ENCODE peak calls at places on chromosomes 5 and 9, in five cellular contexts. One of them, this sample, is unnamed.

GRCh38 chr9:110179734-110180133 is 28.2 kb downstream of the C9orf152 start:
- DNase-seq in SK-N-SH: no peak
- DNase-seq in fibroblast of lung: peak
- DNase-seq in stomach: no peak
- DNase-seq in CD8-positive, alpha-beta T cell: no peak
- DNase-seq in this sample: no peak

GRCh38 chr9:136532799-136533774 is 12.8 kb downstream of the NOTCH1 start:
- DNase-seq in stomach: no peak
- DNase-seq in CD8-positive, alpha-beta T cell: peak
- DNase-seq in SK-N-SH: no peak
- DNase-seq in fibroblast of lung: no peak
- DNase-seq in this sample: no peak

GRCh38 chr5:100576217-100576751 is 41.1 kb downstream of the FAM174A start:
- DNase-seq in fibroblast of lung: no peak
- DNase-seq in stomach: no peak
- DNase-seq in CD8-positive, alpha-beta T cell: no peak
- DNase-seq in SK-N-SH: no peak
- DNase-seq in this sample: no peak

GRCh38 chr9:111599092-111599947 is at the start of gene PTGR1:
- DNase-seq in CD8-positive, alpha-beta T cell: peak
- DNase-seq in stomach: peak
- DNase-seq in SK-N-SH: peak
- DNase-seq in fibroblast of lung: peak
- DNase-seq in this sample: peak

GRCh38 chr5:114362197-114362976 is 517 bp downstream of the KCNN2 start:
- DNase-seq in CD8-positive, alpha-beta T cell: no peak
- DNase-seq in stomach: no peak
- DNase-seq in SK-N-SH: peak
- DNase-seq in fibroblast of lung: peak
- DNase-seq in this sample: peak

GRCh38 chr5:160209917-160210316 is 19.4 kb upstream of the FABP6 start:
- DNase-seq in fibroblast of lung: no peak
- DNase-seq in CD8-positive, alpha-beta T cell: no peak
- DNase-seq in SK-N-SH: no peak
- DNase-seq in stomach: no peak
- DNase-seq in this sample: no peak

GRCh38 chr9:136380381-136380780 is 6.9 kb upstream of the CARD9 start:
- DNase-seq in CD8-positive, alpha-beta T cell: no peak
- DNase-seq in stomach: no peak
- DNase-seq in fibroblast of lung: no peak
- DNase-seq in SK-N-SH: no peak
- DNase-seq in this sample: no peak

GRCh38 chr5:34832568-34832967 is 6.4 kb upstream of the TTC23L start:
- DNase-seq in CD8-positive, alpha-beta T cell: no peak
- DNase-seq in SK-N-SH: no peak
- DNase-seq in fibroblast of lung: no peak
- DNase-seq in stomach: no peak
- DNase-seq in this sample: no peak

GRCh38 chr5:39519566-39520231 is 94.9 kb upstream of the DAB2 start:
- DNase-seq in SK-N-SH: no peak
- DNase-seq in CD8-positive, alpha-beta T cell: no peak
- DNase-seq in fibroblast of lung: peak
- DNase-seq in stomach: no peak
- DNase-seq in this sample: no peak

GRCh38 chr9:134404376-134405358 is 78.4 kb downstream of the RXRA start:
- DNase-seq in stomach: no peak
- DNase-seq in CD8-positive, alpha-beta T cell: no peak
- DNase-seq in SK-N-SH: no peak
- DNase-seq in fibroblast of lung: no peak
- DNase-seq in this sample: no peak

GRCh38 chr9:33748633-33749304 is 46.6 kb upstream of the PRSS3 start:
- DNase-seq in fibroblast of lung: no peak
- DNase-seq in CD8-positive, alpha-beta T cell: peak
- DNase-seq in SK-N-SH: no peak
- DNase-seq in stomach: no peak
- DNase-seq in this sample: no peak

GRCh38 chr5:78597858-78598415 is 50.6 kb downstream of the LHFPL2 start:
- DNase-seq in SK-N-SH: no peak
- DNase-seq in stomach: no peak
- DNase-seq in fibroblast of lung: peak
- DNase-seq in CD8-positive, alpha-beta T cell: no peak
- DNase-seq in this sample: no peak

GRCh38 chr5:69341520-69342161 is 9.0 kb upstream of the CCDC125 start:
- DNase-seq in CD8-positive, alpha-beta T cell: no peak
- DNase-seq in fibroblast of lung: no peak
- DNase-seq in SK-N-SH: no peak
- DNase-seq in stomach: no peak
- DNase-seq in this sample: no peak

GRCh38 chr9:110255064-110255416 is 1.3 kb downstream of the TXN start:
- DNase-seq in fibroblast of lung: no peak
- DNase-seq in SK-N-SH: peak
- DNase-seq in stomach: no peak
- DNase-seq in CD8-positive, alpha-beta T cell: no peak
- DNase-seq in this sample: no peak

GRCh38 chr5:176178789-176179188 is 59.4 kb upstream of the SIMC1 start:
- DNase-seq in SK-N-SH: no peak
- DNase-seq in fibroblast of lung: no peak
- DNase-seq in stomach: no peak
- DNase-seq in CD8-positive, alpha-beta T cell: no peak
- DNase-seq in this sample: peak

GRCh38 chr5:51632794-51633193 is 249.5 kb downstream of the ISL1 start:
- DNase-seq in stomach: peak
- DNase-seq in fibroblast of lung: peak
- DNase-seq in SK-N-SH: no peak
- DNase-seq in CD8-positive, alpha-beta T cell: no peak
- DNase-seq in this sample: no peak

GRCh38 chr9:99272866-99273265 is 50.8 kb downstream of the SEC61B start:
- DNase-seq in CD8-positive, alpha-beta T cell: no peak
- DNase-seq in fibroblast of lung: no peak
- DNase-seq in SK-N-SH: no peak
- DNase-seq in stomach: no peak
- DNase-seq in this sample: no peak

GRCh38 chr9:326667-327066 is 112.0 kb downstream of the DOCK8 start:
- DNase-seq in SK-N-SH: no peak
- DNase-seq in CD8-positive, alpha-beta T cell: no peak
- DNase-seq in fibroblast of lung: no peak
- DNase-seq in stomach: no peak
- DNase-seq in this sample: no peak

DNA sequence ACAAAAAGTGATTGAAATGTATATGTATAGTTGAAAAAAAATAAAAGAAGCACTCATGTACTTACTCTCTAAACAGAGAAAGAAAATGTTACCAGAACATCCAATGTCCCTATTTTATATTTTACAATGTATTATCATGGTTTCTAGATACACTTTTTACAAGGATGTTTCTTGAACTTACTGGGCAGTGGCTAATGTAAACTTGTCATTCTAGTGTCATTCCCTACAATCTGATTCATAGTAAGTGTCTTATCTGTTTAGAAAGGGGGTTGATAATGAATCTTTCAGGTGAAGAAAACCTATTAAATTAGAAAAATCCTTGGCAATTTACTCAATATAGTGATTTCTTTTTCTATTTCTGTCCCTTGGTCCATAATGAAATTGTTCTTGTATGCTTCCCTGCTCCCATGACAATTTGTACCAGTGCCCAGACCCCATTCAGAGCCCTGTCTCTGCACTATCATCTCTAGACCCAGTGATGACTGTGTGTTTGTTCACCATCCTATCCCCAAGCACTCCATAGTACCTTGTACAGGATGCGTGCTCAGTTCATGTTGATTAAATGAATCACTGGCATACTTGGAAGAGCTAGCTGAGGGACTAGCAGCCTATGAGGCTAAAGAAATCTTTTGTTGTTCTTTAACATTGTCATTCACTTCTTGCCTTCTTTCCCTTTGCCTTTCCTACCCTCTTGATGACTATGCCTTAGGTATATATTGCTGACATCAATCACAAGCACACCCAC is 101.2 kb downstream of the HMHB1 start:
- DNase-seq in stomach: no peak
- DNase-seq in SK-N-SH: no peak
- DNase-seq in CD8-positive, alpha-beta T cell: no peak
- DNase-seq in fibroblast of lung: peak
- DNase-seq in this sample: no peak
- H3K27ac ChIP-seq in stomach: no peak
- H3K27ac ChIP-seq in SK-N-SH: no peak
- H3K27ac ChIP-seq in CD8-positive, alpha-beta T cell: no peak
- H3K27ac ChIP-seq in fibroblast of lung: no peak
- H3K27ac ChIP-seq in this sample: no peak

GRCh38 chr9:86638109-86638508 is 283.9 kb upstream of the TUT7 start:
- DNase-seq in fibroblast of lung: no peak
- DNase-seq in SK-N-SH: no peak
- DNase-seq in stomach: no peak
- DNase-seq in CD8-positive, alpha-beta T cell: no peak
- DNase-seq in this sample: no peak

GRCh38 chr9:86636614-86637013 is 282.4 kb upstream of the TUT7 start:
- DNase-seq in CD8-positive, alpha-beta T cell: no peak
- DNase-seq in SK-N-SH: no peak
- DNase-seq in stomach: no peak
- DNase-seq in fibroblast of lung: no peak
- DNase-seq in this sample: no peak

GRCh38 chr9:86639287-86639686 is 285.1 kb upstream of the TUT7 start:
- DNase-seq in SK-N-SH: no peak
- DNase-seq in CD8-positive, alpha-beta T cell: no peak
- DNase-seq in fibroblast of lung: no peak
- DNase-seq in stomach: no peak
- DNase-seq in this sample: no peak

GRCh38 chr9:86636051-86636450 is 281.8 kb upstream of the TUT7 start:
- DNase-seq in CD8-positive, alpha-beta T cell: no peak
- DNase-seq in stomach: no peak
- DNase-seq in SK-N-SH: no peak
- DNase-seq in fibroblast of lung: no peak
- DNase-seq in this sample: no peak

GRCh38 chr9:86637515-86637914 is 283.3 kb upstream of the TUT7 start:
- DNase-seq in stomach: peak
- DNase-seq in CD8-positive, alpha-beta T cell: no peak
- DNase-seq in fibroblast of lung: peak
- DNase-seq in SK-N-SH: peak
- DNase-seq in this sample: peak
- TF ChIP-seq CTCF in stomach: peak
- TF ChIP-seq CTCF in CD8-positive, alpha-beta T cell: no peak
- TF ChIP-seq CTCF in fibroblast of lung: peak
- TF ChIP-seq CTCF in SK-N-SH: peak
- TF ChIP-seq CTCF in this sample: peak

GRCh38 chr5:153552886-153553285 is 62.4 kb downstream of the GRIA1 start:
- DNase-seq in fibroblast of lung: peak
- DNase-seq in SK-N-SH: no peak
- DNase-seq in CD8-positive, alpha-beta T cell: no peak
- DNase-seq in stomach: no peak
- DNase-seq in this sample: no peak

GRCh38 chr5:153555420-153556114 is 65.1 kb downstream of the GRIA1 start:
- DNase-seq in stomach: no peak
- DNase-seq in SK-N-SH: no peak
- DNase-seq in fibroblast of lung: no peak
- DNase-seq in CD8-positive, alpha-beta T cell: no peak
- DNase-seq in this sample: no peak

GRCh38 chr5:153546566-153546965 is 56.1 kb downstream of the GRIA1 start:
- DNase-seq in CD8-positive, alpha-beta T cell: no peak
- DNase-seq in fibroblast of lung: peak
- DNase-seq in SK-N-SH: no peak
- DNase-seq in stomach: no peak
- DNase-seq in this sample: no peak

GRCh38 chr5:153551537-153552079 is 61.1 kb downstream of the GRIA1 start:
- DNase-seq in CD8-positive, alpha-beta T cell: no peak
- DNase-seq in stomach: no peak
- DNase-seq in fibroblast of lung: peak
- DNase-seq in SK-N-SH: peak
- DNase-seq in this sample: no peak
- H3K27ac ChIP-seq in CD8-positive, alpha-beta T cell: no peak
- H3K27ac ChIP-seq in stomach: no peak
- H3K27ac ChIP-seq in fibroblast of lung: peak
- H3K27ac ChIP-seq in SK-N-SH: peak
- H3K27ac ChIP-seq in this sample: no peak

GRCh38 chr5:150640311-150641005 is at the start of gene SYNPO:
- DNase-seq in stomach: peak
- DNase-seq in fibroblast of lung: peak
- DNase-seq in CD8-positive, alpha-beta T cell: no peak
- DNase-seq in SK-N-SH: peak
- DNase-seq in this sample: no peak
- TF ChIP-seq CTCF in stomach: no peak
- TF ChIP-seq CTCF in fibroblast of lung: no peak
- TF ChIP-seq CTCF in CD8-positive, alpha-beta T cell: no peak
- TF ChIP-seq CTCF in SK-N-SH: peak
- TF ChIP-seq CTCF in this sample: no peak

DNA sequence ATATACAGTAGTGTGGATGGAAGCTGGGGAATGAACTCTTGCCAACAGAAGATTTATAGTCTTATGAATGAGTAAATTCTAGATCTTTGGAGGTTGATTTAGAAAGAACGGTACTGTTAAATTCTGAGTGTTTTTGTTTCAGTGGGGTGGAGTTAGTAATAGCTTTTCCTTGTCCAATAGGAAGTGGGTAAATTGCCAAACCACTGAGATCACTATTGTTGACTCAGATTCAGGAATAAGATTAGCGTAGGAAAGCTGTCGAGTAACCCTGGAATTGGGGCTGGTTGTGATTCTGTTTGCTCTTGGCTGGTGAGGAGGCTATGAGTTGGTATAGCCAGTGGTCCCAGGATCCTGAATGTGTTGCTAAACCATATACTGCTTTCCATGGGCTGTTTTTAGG is 155.6 kb downstream of the ARHGAP26 start:
- DNase-seq in CD8-positive, alpha-beta T cell: no peak
- DNase-seq in stomach: no peak
- DNase-seq in fibroblast of lung: peak
- DNase-seq in SK-N-SH: no peak
- DNase-seq in this sample: no peak
- H3K27ac ChIP-seq in CD8-positive, alpha-beta T cell: no peak
- H3K27ac ChIP-seq in stomach: peak
- H3K27ac ChIP-seq in fibroblast of lung: no peak
- H3K27ac ChIP-seq in SK-N-SH: no peak
- H3K27ac ChIP-seq in this sample: no peak

GRCh38 chr9:82105729-82106128 is 117.2 kb downstream of the SPATA31D1 start:
- DNase-seq in fibroblast of lung: no peak
- DNase-seq in CD8-positive, alpha-beta T cell: no peak
- DNase-seq in SK-N-SH: no peak
- DNase-seq in stomach: peak
- DNase-seq in this sample: peak
- TF ChIP-seq CTCF in fibroblast of lung: no peak
- TF ChIP-seq CTCF in CD8-positive, alpha-beta T cell: no peak
- TF ChIP-seq CTCF in SK-N-SH: no peak
- TF ChIP-seq CTCF in stomach: peak
- TF ChIP-seq CTCF in this sample: no peak

GRCh38 chr9:81825831-81826540 is 102.2 kb upstream of the SPATA31D4 start:
- DNase-seq in fibroblast of lung: peak
- DNase-seq in CD8-positive, alpha-beta T cell: no peak
- DNase-seq in SK-N-SH: no peak
- DNase-seq in stomach: no peak
- DNase-seq in this sample: no peak
- H3K27ac ChIP-seq in fibroblast of lung: no peak
- H3K27ac ChIP-seq in CD8-positive, alpha-beta T cell: no peak
- H3K27ac ChIP-seq in SK-N-SH: no peak
- H3K27ac ChIP-seq in stomach: no peak
- H3K27ac ChIP-seq in this sample: no peak

This sample was measured in WERI-Rb-1.